ENCODE peak calls at places on chromosome X, in five cellular contexts. N, G, M, Z and E are unnamed samples.

GRCh38 chrX:154840856-154841255 is 6.4 kb upstream of the SMIM9 start:
- DNase-seq in N (no peak), G (peak; percentile 69), M (no peak), Z (peak; percentile 71), E (no peak)

GRCh38 chrX:40132751-40133150 is 35.0 kb upstream of the BCOR start:
- DNase-seq in N (no peak), G (peak; percentile 85), M (peak; percentile 82), Z (peak; percentile 70), E (no peak)

GRCh38 chrX:42220083-42220482 is 296.7 kb upstream of the CASK start:
- DNase-seq in N (no peak), G (no peak), M (no peak), Z (no peak), E (no peak)

GRCh38 chrX:46653482-46653881 is 79.9 kb downstream of the CHST7 start:
- DNase-seq in N (no peak), G (no peak), M (no peak), Z (no peak), E (no peak)

GRCh38 chrX:3268804-3269203 is 77.6 kb downstream of the MXRA5 start:
- DNase-seq in N (no peak), G (peak; percentile 52), M (no peak), Z (peak; percentile 58), E (no peak)

GRCh38 chrX:123731987-123732678 is 719 bp downstream of the THOC2 start:
- DNase-seq in N (no peak), G (no peak), M (peak; percentile 20), Z (peak; percentile 57), E (peak; percentile 35)

GRCh38 chrX:47166126-47166525 is 21.1 kb downstream of the RBM10 start:
- DNase-seq in N (no peak), G (peak; percentile 72), M (no peak), Z (peak; percentile 70), E (no peak)

GRCh38 chrX:150503898-150504219 is 64.6 kb upstream of the MTM1 start:
- DNase-seq in N (no peak), G (no peak), M (no peak), Z (no peak), E (no peak)

GRCh38 chrX:70998402-70999027 is 67.6 kb upstream of the SLC7A3 start:
- DNase-seq in N (no peak), G (peak; percentile 56), M (no peak), Z (peak; percentile 63), E (no peak)

GRCh38 chrX:65688403-65688881 is 21.0 kb downstream of the MSN start:
- DNase-seq in N (no peak), G (peak; percentile 91), M (no peak), Z (peak; percentile 44), E (peak; percentile 69)

GRCh38 chrX:148070504-148070877 is 89.4 kb downstream of the FMR1NB start:
- DNase-seq in N (no peak), G (no peak), M (no peak), Z (no peak), E (no peak)

GRCh38 chrX:135411893-135412292 is 9.9 kb upstream of the SMIM10L2A start:
- DNase-seq in N (no peak), G (peak; percentile 38), M (no peak), Z (peak; percentile 1), E (no peak)

GRCh38 chrX:34875204-34875603 is 67.4 kb upstream of the FAM47B start:
- DNase-seq in N (no peak), G (peak; percentile 91), M (no peak), Z (peak; percentile 77), E (no peak)

GRCh38 chrX:72306851-72307645 is 1.3 kb upstream of the CITED1 start:
- DNase-seq in N (no peak), G (peak; percentile 74), M (peak; percentile 39), Z (peak; percentile 74), E (peak; percentile 48)

GRCh38 chrX:44245730-44246129 is 97.7 kb downstream of the EFHC2 start:
- DNase-seq in N (no peak), G (no peak), M (no peak), Z (no peak), E (no peak)